ENCODE peak calls at places on chromosomes 13 and 19, in five cellular contexts. One of them, this sample, is unnamed.

GRCh38 chr13:53342623-53343022 is 314.0 kb downstream of the OLFM4 start:
- DNase-seq in GM13976: no peak
- DNase-seq in A673: no peak
- DNase-seq in activated CD8-positive, alpha-beta T cell treated with anti-CD3 and anti-CD28 coated beads for 36 hours: no peak
- DNase-seq in thoracic aorta: no peak
- DNase-seq in this sample: no peak

GRCh38 chr19:54418030-54418929 is 3.0 kb downstream of the TTYH1 start:
- DNase-seq in thoracic aorta: no peak
- DNase-seq in activated CD8-positive, alpha-beta T cell treated with anti-CD3 and anti-CD28 coated beads for 36 hours: peak; percentile 72
- DNase-seq in GM13976: peak; percentile 75
- DNase-seq in A673: no peak
- DNase-seq in this sample: no peak

GRCh38 chr13:24261566-24261965 is 47.8 kb upstream of the C1QTNF9 start:
- DNase-seq in thoracic aorta: no peak
- DNase-seq in A673: no peak
- DNase-seq in activated CD8-positive, alpha-beta T cell treated with anti-CD3 and anti-CD28 coated beads for 36 hours: peak; percentile 54
- DNase-seq in GM13976: no peak
- DNase-seq in this sample: no peak

GRCh38 chr19:33927789-33928457 is 131.3 kb downstream of the KCTD15 start:
- DNase-seq in A673: no peak
- DNase-seq in thoracic aorta: no peak
- DNase-seq in GM13976: no peak
- DNase-seq in activated CD8-positive, alpha-beta T cell treated with anti-CD3 and anti-CD28 coated beads for 36 hours: no peak
- DNase-seq in this sample: no peak

GRCh38 chr19:4227771-4228170 is 1.6 kb upstream of the EBI3 start:
- DNase-seq in activated CD8-positive, alpha-beta T cell treated with anti-CD3 and anti-CD28 coated beads for 36 hours: no peak
- DNase-seq in thoracic aorta: no peak
- DNase-seq in GM13976: no peak
- DNase-seq in A673: no peak
- DNase-seq in this sample: no peak

GRCh38 chr19:46579286-46579944 is 21.7 kb upstream of the CALM3 start:
- DNase-seq in thoracic aorta: no peak
- DNase-seq in GM13976: peak; percentile 47
- DNase-seq in activated CD8-positive, alpha-beta T cell treated with anti-CD3 and anti-CD28 coated beads for 36 hours: peak; percentile 76
- DNase-seq in A673: peak; percentile 21
- DNase-seq in this sample: no peak

GRCh38 chr19:6828698-6829633 is 56.5 kb downstream of the VAV1 start:
- DNase-seq in activated CD8-positive, alpha-beta T cell treated with anti-CD3 and anti-CD28 coated beads for 36 hours: peak; percentile 79
- DNase-seq in thoracic aorta: no peak
- DNase-seq in A673: peak; percentile 69
- DNase-seq in GM13976: peak; percentile 72
- DNase-seq in this sample: no peak

GRCh38 chr19:19530423-19530804 is 1.7 kb downstream of the YJEFN3 start:
- DNase-seq in activated CD8-positive, alpha-beta T cell treated with anti-CD3 and anti-CD28 coated beads for 36 hours: no peak
- DNase-seq in GM13976: no peak
- DNase-seq in A673: no peak
- DNase-seq in thoracic aorta: no peak
- DNase-seq in this sample: no peak

GRCh38 chr13:84413016-84413415 is 530.7 kb upstream of the SLITRK1 start:
- DNase-seq in activated CD8-positive, alpha-beta T cell treated with anti-CD3 and anti-CD28 coated beads for 36 hours: no peak
- DNase-seq in GM13976: no peak
- DNase-seq in A673: no peak
- DNase-seq in thoracic aorta: no peak
- DNase-seq in this sample: no peak

GRCh38 chr13:106263801-106264200 is 271.7 kb downstream of the EFNB2 start:
- DNase-seq in A673: no peak
- DNase-seq in GM13976: no peak
- DNase-seq in activated CD8-positive, alpha-beta T cell treated with anti-CD3 and anti-CD28 coated beads for 36 hours: no peak
- DNase-seq in thoracic aorta: no peak
- DNase-seq in this sample: no peak

GRCh38 chr19:34229721-34230120 is 24.6 kb upstream of the GARRE1 start:
- DNase-seq in thoracic aorta: no peak
- DNase-seq in activated CD8-positive, alpha-beta T cell treated with anti-CD3 and anti-CD28 coated beads for 36 hours: no peak
- DNase-seq in GM13976: no peak
- DNase-seq in A673: no peak
- DNase-seq in this sample: no peak

GRCh38 chr19:13934785-13935109 is 3.5 kb downstream of the PODNL1 start:
- DNase-seq in A673: no peak
- DNase-seq in GM13976: no peak
- DNase-seq in thoracic aorta: no peak
- DNase-seq in activated CD8-positive, alpha-beta T cell treated with anti-CD3 and anti-CD28 coated beads for 36 hours: no peak
- DNase-seq in this sample: no peak

GRCh38 chr13:34391071-34391470 is 551.0 kb upstream of the NBEA start:
- DNase-seq in thoracic aorta: no peak
- DNase-seq in GM13976: no peak
- DNase-seq in A673: no peak
- DNase-seq in activated CD8-positive, alpha-beta T cell treated with anti-CD3 and anti-CD28 coated beads for 36 hours: no peak
- DNase-seq in this sample: no peak

GRCh38 chr13:93680329-93680728 is 453.7 kb downstream of the GPC6 start:
- DNase-seq in activated CD8-positive, alpha-beta T cell treated with anti-CD3 and anti-CD28 coated beads for 36 hours: no peak
- DNase-seq in thoracic aorta: no peak
- DNase-seq in GM13976: no peak
- DNase-seq in A673: no peak
- DNase-seq in this sample: no peak

GRCh38 chr13:42681394-42681793 is 100.0 kb upstream of the FAM216B start:
- DNase-seq in activated CD8-positive, alpha-beta T cell treated with anti-CD3 and anti-CD28 coated beads for 36 hours: no peak
- DNase-seq in thoracic aorta: no peak
- DNase-seq in A673: no peak
- DNase-seq in GM13976: no peak
- DNase-seq in this sample: no peak

GRCh38 chr13:23067129-23067528 is 113.7 kb upstream of the SGCG start:
- DNase-seq in GM13976: no peak
- DNase-seq in A673: no peak
- DNase-seq in thoracic aorta: no peak
- DNase-seq in activated CD8-positive, alpha-beta T cell treated with anti-CD3 and anti-CD28 coated beads for 36 hours: no peak
- DNase-seq in this sample: no peak

GRCh38 chr19:15614507-15615379 is at the start of gene CYP4F8:
- DNase-seq in activated CD8-positive, alpha-beta T cell treated with anti-CD3 and anti-CD28 coated beads for 36 hours: no peak
- DNase-seq in thoracic aorta: no peak
- DNase-seq in GM13976: no peak
- DNase-seq in A673: no peak
- DNase-seq in this sample: no peak

GRCh38 chr19:14395710-14396338 is 14.6 kb downstream of the ADGRE5 start:
- DNase-seq in A673: no peak
- DNase-seq in activated CD8-positive, alpha-beta T cell treated with anti-CD3 and anti-CD28 coated beads for 36 hours: no peak
- DNase-seq in thoracic aorta: no peak
- DNase-seq in GM13976: peak; percentile 22
- DNase-seq in this sample: no peak

GRCh38 chr19:15292847-15293582 is 39.3 kb downstream of the BRD4 start:
- DNase-seq in GM13976: no peak
- DNase-seq in activated CD8-positive, alpha-beta T cell treated with anti-CD3 and anti-CD28 coated beads for 36 hours: peak; percentile 34
- DNase-seq in thoracic aorta: no peak
- DNase-seq in A673: no peak
- DNase-seq in this sample: no peak

GRCh38 chr13:26590379-26590778 is 32.9 kb downstream of the WASF3 start:
- DNase-seq in activated CD8-positive, alpha-beta T cell treated with anti-CD3 and anti-CD28 coated beads for 36 hours: no peak
- DNase-seq in GM13976: no peak
- DNase-seq in A673: no peak
- DNase-seq in thoracic aorta: no peak
- DNase-seq in this sample: no peak

GRCh38 chr13:26587251-26587650 is 29.8 kb downstream of the WASF3 start:
- DNase-seq in thoracic aorta: no peak
- DNase-seq in activated CD8-positive, alpha-beta T cell treated with anti-CD3 and anti-CD28 coated beads for 36 hours: no peak
- DNase-seq in A673: no peak
- DNase-seq in GM13976: no peak
- DNase-seq in this sample: no peak

GRCh38 chr13:26591672-26592071 is 34.2 kb downstream of the WASF3 start:
- DNase-seq in activated CD8-positive, alpha-beta T cell treated with anti-CD3 and anti-CD28 coated beads for 36 hours: no peak
- DNase-seq in GM13976: no peak
- DNase-seq in A673: no peak
- DNase-seq in thoracic aorta: no peak
- DNase-seq in this sample: no peak

GRCh38 chr13:26589754-26590153 is 32.3 kb downstream of the WASF3 start:
- DNase-seq in activated CD8-positive, alpha-beta T cell treated with anti-CD3 and anti-CD28 coated beads for 36 hours: no peak
- DNase-seq in A673: no peak
- DNase-seq in thoracic aorta: no peak
- DNase-seq in GM13976: no peak
- DNase-seq in this sample: no peak

GRCh38 chr13:26590951-26591350 is 33.5 kb downstream of the WASF3 start:
- DNase-seq in A673: no peak
- DNase-seq in thoracic aorta: no peak
- DNase-seq in activated CD8-positive, alpha-beta T cell treated with anti-CD3 and anti-CD28 coated beads for 36 hours: no peak
- DNase-seq in GM13976: no peak
- DNase-seq in this sample: no peak
- TF ChIP-seq CTCF in A673: no peak
- TF ChIP-seq CTCF in thoracic aorta: no peak
- TF ChIP-seq CTCF in activated CD8-positive, alpha-beta T cell treated with anti-CD3 and anti-CD28 coated beads for 36 hours: no peak
- TF ChIP-seq CTCF in GM13976: no peak
- TF ChIP-seq CTCF in this sample: no peak

GRCh38 chr19:885536-886224 is 7.3 kb downstream of the MED16 start:
- DNase-seq in activated CD8-positive, alpha-beta T cell treated with anti-CD3 and anti-CD28 coated beads for 36 hours: no peak
- DNase-seq in thoracic aorta: no peak
- DNase-seq in GM13976: no peak
- DNase-seq in A673: no peak
- DNase-seq in this sample: no peak

GRCh38 chr19:884420-885211 is 8.4 kb downstream of the MED16 start:
- DNase-seq in A673: no peak
- DNase-seq in activated CD8-positive, alpha-beta T cell treated with anti-CD3 and anti-CD28 coated beads for 36 hours: no peak
- DNase-seq in GM13976: no peak
- DNase-seq in thoracic aorta: no peak
- DNase-seq in this sample: no peak

GRCh38 chr19:882871-883497 is 10.0 kb downstream of the MED16 start:
- DNase-seq in activated CD8-positive, alpha-beta T cell treated with anti-CD3 and anti-CD28 coated beads for 36 hours: no peak
- DNase-seq in thoracic aorta: no peak
- DNase-seq in GM13976: no peak
- DNase-seq in A673: no peak
- DNase-seq in this sample: no peak

GRCh38 chr19:881385-882071 is 11.5 kb downstream of the MED16 start:
- DNase-seq in A673: no peak
- DNase-seq in activated CD8-positive, alpha-beta T cell treated with anti-CD3 and anti-CD28 coated beads for 36 hours: no peak
- DNase-seq in GM13976: no peak
- DNase-seq in thoracic aorta: no peak
- DNase-seq in this sample: no peak

DNA sequence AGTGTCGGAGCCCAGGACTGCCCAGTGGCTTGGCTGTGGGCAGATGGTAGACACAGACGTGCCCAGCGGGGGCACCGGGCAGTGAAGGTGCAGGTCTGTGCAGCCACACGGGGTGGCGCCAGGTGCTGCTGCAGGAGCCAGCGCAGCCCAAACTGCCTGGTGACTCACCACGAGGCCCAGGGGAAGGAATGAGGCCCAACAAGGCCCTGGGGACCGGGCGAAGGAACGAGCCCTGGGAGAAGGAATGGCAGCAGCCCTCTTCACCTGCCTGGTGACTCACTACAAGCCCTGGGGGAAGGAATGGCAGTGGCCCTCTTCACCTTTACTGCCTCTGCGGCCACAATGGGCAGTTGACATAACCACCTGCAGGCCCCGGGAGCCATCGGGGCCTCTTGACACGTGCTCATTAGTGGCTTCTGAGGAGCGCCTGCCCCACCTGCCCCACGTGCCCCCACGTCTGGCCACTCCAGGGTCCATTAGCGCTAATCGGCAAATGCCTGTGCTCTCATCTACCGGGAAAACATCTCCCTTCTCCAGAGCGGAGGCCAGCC is 9.3 kb downstream of the MED16 start:
- DNase-seq in GM13976: no peak
- DNase-seq in activated CD8-positive, alpha-beta T cell treated with anti-CD3 and anti-CD28 coated beads for 36 hours: no peak
- DNase-seq in thoracic aorta: no peak
- DNase-seq in A673: no peak
- DNase-seq in this sample: no peak
- TF ChIP-seq CTCF in GM13976: no peak
- TF ChIP-seq CTCF in activated CD8-positive, alpha-beta T cell treated with anti-CD3 and anti-CD28 coated beads for 36 hours: no peak
- TF ChIP-seq CTCF in thoracic aorta: no peak
- TF ChIP-seq CTCF in A673: no peak
- TF ChIP-seq CTCF in this sample: no peak

GRCh38 chr19:37778613-37779138 is 710 bp downstream of the ZNF573 start:
- DNase-seq in thoracic aorta: no peak
- DNase-seq in GM13976: no peak
- DNase-seq in activated CD8-positive, alpha-beta T cell treated with anti-CD3 and anti-CD28 coated beads for 36 hours: no peak
- DNase-seq in A673: peak; percentile 12
- DNase-seq in this sample: no peak

DNA sequence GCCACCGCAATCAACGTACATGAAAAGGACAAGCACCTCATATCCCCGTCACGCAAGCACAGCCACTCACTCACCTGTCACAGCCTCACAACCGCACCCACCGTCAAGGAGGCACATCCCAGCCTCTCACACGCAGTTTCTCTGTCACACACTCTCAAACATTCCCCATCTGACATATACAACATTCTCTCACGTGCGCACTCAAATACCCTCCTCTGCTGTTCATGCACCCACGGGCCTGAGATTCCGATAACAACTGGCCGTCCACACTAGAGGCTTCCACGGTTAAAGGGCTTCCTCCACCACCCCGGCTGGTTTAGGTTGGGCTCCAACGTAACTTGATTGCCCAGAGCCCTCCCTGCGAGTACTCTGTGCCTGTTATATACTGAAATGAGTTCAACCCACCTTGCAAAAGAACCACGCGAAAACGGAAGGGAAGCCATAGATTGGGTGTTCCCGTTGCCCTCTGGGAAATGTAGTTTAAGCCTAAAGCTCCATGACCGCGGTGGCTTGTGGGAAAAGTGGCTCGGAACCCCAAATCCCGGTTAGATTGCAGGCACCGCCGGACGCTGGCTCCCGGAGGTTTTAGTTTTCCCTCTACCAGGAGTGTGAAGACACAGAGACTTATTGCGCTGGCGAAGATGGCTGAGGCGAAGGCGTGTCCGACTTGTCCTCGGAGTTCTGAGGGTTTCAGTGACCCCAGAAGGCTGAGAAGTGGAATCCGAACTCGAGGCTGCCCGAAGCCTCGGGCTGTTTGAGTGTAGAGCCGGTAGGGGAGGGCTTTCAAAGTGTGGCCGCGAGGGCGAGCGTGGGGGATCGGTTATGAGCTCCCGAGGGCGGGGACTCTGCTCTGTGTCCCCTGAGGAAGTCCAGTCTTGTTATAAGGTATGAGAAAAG is at the start of gene ZNF573:
- DNase-seq in GM13976: peak; percentile 87
- DNase-seq in A673: peak; percentile 90
- DNase-seq in thoracic aorta: peak; percentile 42
- DNase-seq in activated CD8-positive, alpha-beta T cell treated with anti-CD3 and anti-CD28 coated beads for 36 hours: peak; percentile 92
- DNase-seq in this sample: peak; percentile 60
- TF ChIP-seq CTCF in GM13976: no peak
- TF ChIP-seq CTCF in A673: peak; percentile 21
- TF ChIP-seq CTCF in thoracic aorta: no peak
- TF ChIP-seq CTCF in activated CD8-positive, alpha-beta T cell treated with anti-CD3 and anti-CD28 coated beads for 36 hours: no peak
- TF ChIP-seq CTCF in this sample: no peak

DNA sequence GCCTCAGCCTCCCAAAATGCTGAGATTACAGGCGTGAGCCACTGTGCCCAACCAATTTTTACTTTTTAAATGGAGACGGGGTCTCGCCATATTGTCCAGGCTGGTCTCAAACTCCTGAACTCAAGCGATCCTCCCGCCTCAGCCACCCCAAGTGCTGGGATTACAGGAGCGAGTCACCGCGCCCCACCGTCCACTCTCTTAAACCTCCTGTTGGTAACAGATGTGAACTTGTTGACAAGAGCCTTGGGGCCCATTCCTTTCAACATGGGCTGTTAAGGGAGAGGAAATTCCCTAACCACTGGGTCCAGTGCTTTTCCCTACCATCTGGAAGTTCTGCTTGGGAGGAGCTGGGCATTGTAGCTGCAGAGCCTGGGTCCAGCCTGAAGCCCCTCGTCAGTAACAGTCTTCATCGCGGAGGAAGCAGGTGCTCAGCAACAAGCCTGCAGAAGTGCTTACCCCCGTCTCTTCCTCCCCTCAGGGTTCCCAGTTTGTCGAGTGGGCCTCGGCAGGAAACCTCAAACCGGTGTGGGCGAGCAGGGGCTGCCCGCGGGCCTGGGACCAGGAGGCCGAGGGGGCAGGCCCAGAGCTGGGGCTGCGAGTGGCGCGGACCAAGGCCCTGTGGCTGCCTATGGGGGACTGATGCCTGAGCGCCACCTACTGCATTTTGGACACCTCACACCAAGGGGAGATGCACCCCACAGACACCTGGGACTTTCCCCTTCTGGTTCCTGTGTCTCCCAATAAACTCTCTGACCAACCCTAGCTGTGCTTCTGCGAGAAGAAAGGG is 4.0 kb upstream of the FLT3LG start:
- DNase-seq in thoracic aorta: no peak
- DNase-seq in A673: no peak
- DNase-seq in GM13976: peak; percentile 88
- DNase-seq in activated CD8-positive, alpha-beta T cell treated with anti-CD3 and anti-CD28 coated beads for 36 hours: peak; percentile 94
- DNase-seq in this sample: no peak
- TF ChIP-seq CTCF in thoracic aorta: no peak
- TF ChIP-seq CTCF in A673: peak; percentile 37
- TF ChIP-seq CTCF in GM13976: peak; percentile 90
- TF ChIP-seq CTCF in activated CD8-positive, alpha-beta T cell treated with anti-CD3 and anti-CD28 coated beads for 36 hours: peak; percentile 72
- TF ChIP-seq CTCF in this sample: no peak